ENCODE peak calls at places on chromosome 12, in ten cellular contexts. M is nephron progenitor cell, U is A549, A is breast epithelium, N is AG10803, E is AG04449, O is GM12865, C is progenitor cell of endocrine pancreas, Z is foreskin fibroblast, K is sigmoid colon. X is an unnamed sample.

GRCh38 chr12:124768462-124769165 is 95.0 kb downstream of the SCARB1 start:
- DNase-seq in Z (no peak), U (peak; percentile 44), C (no peak), E (no peak), K (no peak), A (no peak), N (no peak), M (no peak), O (no peak), X (no peak)

GRCh38 chr12:93020225-93020997 is 91.3 kb upstream of the EEA1 start:
- DNase-seq in O (no peak), N (no peak), Z (no peak), E (no peak), M (no peak), C (no peak), A (peak; percentile 22), K (no peak), U (no peak), X (no peak)

GRCh38 chr12:45234134-45234865 is 18.4 kb downstream of the ANO6 start:
- DNase-seq in Z (peak; percentile 98), A (peak; percentile 36), O (peak; percentile 40), K (peak; percentile 71), U (peak; percentile 91), C (no peak), E (peak; percentile 96), M (no peak), N (peak; percentile 98), X (peak; percentile 96)

GRCh38 chr12:25054783-25055144 is 105.9 kb upstream of the BCAT1 start:
- DNase-seq in N (no peak), A (no peak), C (no peak), M (no peak), U (no peak), O (peak; percentile 85), E (no peak), Z (peak; percentile 40), K (no peak), X (peak; percentile 56)

GRCh38 chr12:110256780-110257431 is 24.1 kb upstream of the ATP2A2 start:
- DNase-seq in C (no peak), U (peak; percentile 44), O (no peak), M (no peak), A (no peak), N (no peak), Z (no peak), K (peak; percentile 74), E (no peak), X (no peak)

GRCh38 chr12:95836630-95837239 is 22.0 kb upstream of the SNRPF start:
- DNase-seq in O (no peak), Z (peak; percentile 85), U (peak; percentile 83), N (peak; percentile 56), C (no peak), M (no peak), E (no peak), A (no peak), K (no peak), X (no peak)

GRCh38 chr12:101616027-101616494 is 21.3 kb downstream of the MYBPC1 start:
- DNase-seq in A (no peak), N (no peak), Z (peak; percentile 1), E (no peak), K (no peak), U (no peak), O (peak; percentile 27), M (no peak), C (no peak), X (peak; percentile 74)

GRCh38 chr12:49946086-49946485 is 4.5 kb upstream of the AQP2 start:
- DNase-seq in E (no peak), A (no peak), M (no peak), U (no peak), N (no peak), Z (no peak), K (no peak), O (no peak), C (no peak), X (no peak)

GRCh38 chr12:4353785-4354208 is 25.7 kb downstream of the FGF23 start:
- DNase-seq in A (no peak), Z (peak; percentile 38), U (peak; percentile 19), O (peak; percentile 12), N (no peak), M (peak; percentile 5), E (no peak), C (no peak), K (no peak), X (peak; percentile 16)

GRCh38 chr12:90301095-90301494 is 592.5 kb upstream of the ATP2B1 start:
- DNase-seq in N (no peak), A (no peak), C (no peak), M (no peak), K (no peak), Z (peak; percentile 4), E (no peak), O (no peak), U (no peak), X (no peak)

GRCh38 chr12:12070674-12071661 is at the start of gene BCL2L14:
- DNase-seq in M (no peak), A (no peak), C (no peak), N (peak; percentile 16), O (peak; percentile 67), E (no peak), U (no peak), K (no peak), Z (no peak), X (peak; percentile 14)
- TF ChIP-seq CTCF in M (no peak), A (peak; percentile 13), C (no peak), N (no peak), O (no peak), E (no peak), U (no peak), K (no peak), Z (no peak), X (no peak)

GRCh38 chr12:40044399-40044798 is 61.5 kb downstream of the SLC2A13 start:
- DNase-seq in N (no peak), A (no peak), K (no peak), Z (no peak), U (no peak), C (no peak), O (no peak), M (no peak), E (no peak), X (no peak)
- TF ChIP-seq CTCF in N (no peak), A (no peak), K (no peak), Z (no peak), U (no peak), C (no peak), O (no peak), M (no peak), E (no peak), X (no peak)

GRCh38 chr12:54214553-54215374 is 26.0 kb upstream of the SMUG1 start:
- DNase-seq in E (no peak), A (peak; percentile 66), M (peak; percentile 97), O (peak; percentile 95), U (peak; percentile 95), Z (peak; percentile 95), C (peak; percentile 81), N (peak; percentile 90), K (peak; percentile 88), X (peak; percentile 93)
- TF ChIP-seq CTCF in E (peak; percentile 99), A (peak; percentile 91), M (peak; percentile 100), O (peak; percentile 100), U (peak; percentile 100), Z (peak; percentile 97), C (peak; percentile 99), N (peak; percentile 93), K (peak; percentile 44), X (peak; percentile 99)

GRCh38 chr12:131980263-131980662 is 30.5 kb downstream of the EP400 start:
- DNase-seq in C (no peak), A (no peak), O (no peak), U (peak; percentile 54), M (no peak), K (no peak), Z (peak; percentile 29), E (no peak), N (no peak), X (peak; percentile 9)
- TF ChIP-seq CTCF in C (no peak), A (no peak), O (no peak), U (peak; percentile 34), M (no peak), K (no peak), Z (peak; percentile 20), E (no peak), N (no peak), X (peak; percentile 7)

GRCh38 chr12:31959051-31959700 is at the start of gene RESF1:
- DNase-seq in O (peak; percentile 96), C (peak; percentile 88), N (peak; percentile 80), E (no peak), K (peak; percentile 91), A (peak; percentile 82), M (peak; percentile 83), U (peak; percentile 93), Z (peak; percentile 96), X (peak; percentile 85)
- TF ChIP-seq CTCF in O (no peak), C (no peak), N (no peak), E (no peak), K (no peak), A (no peak), M (no peak), U (no peak), Z (no peak), X (no peak)

GRCh38 chr12:116759783-116760581 is 21.9 kb downstream of the RNFT2 start:
- DNase-seq in A (no peak), C (no peak), U (peak; percentile 32), N (no peak), Z (no peak), E (no peak), O (no peak), K (peak; percentile 41), M (peak; percentile 40), X (no peak)
- TF ChIP-seq CTCF in A (no peak), C (peak; percentile 13), U (no peak), N (no peak), Z (no peak), E (no peak), O (no peak), K (no peak), M (peak; percentile 34), X (no peak)

DNA sequence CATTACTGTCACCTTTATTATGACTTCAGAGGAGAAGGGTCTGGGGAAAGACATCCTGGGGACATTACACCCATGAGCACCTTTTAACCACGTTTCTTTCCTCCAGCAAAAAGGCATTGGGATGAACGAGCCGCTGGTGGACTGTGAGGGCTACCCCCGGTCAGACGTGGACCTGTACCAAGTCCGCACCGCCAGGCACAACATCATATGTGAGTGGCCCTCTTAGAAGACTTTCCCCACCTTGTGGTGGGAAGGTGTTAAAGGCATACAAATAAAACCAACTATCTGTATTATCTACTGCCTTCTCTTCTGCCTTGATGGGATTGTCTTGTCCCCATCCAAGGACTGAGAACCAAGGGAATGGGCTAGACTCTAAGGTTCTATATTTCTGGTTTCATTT is 6.0 kb downstream of the PSMD9 start:
- DNase-seq in K (peak; percentile 69), U (peak; percentile 72), Z (peak; percentile 64), E (no peak), A (no peak), O (peak; percentile 22), N (peak; percentile 48), M (peak; percentile 33), C (no peak), X (no peak)
- TF ChIP-seq CTCF in K (no peak), U (peak; percentile 37), Z (peak; percentile 25), E (peak; percentile 22), A (no peak), O (no peak), N (peak; percentile 36), M (peak; percentile 40), C (peak; percentile 49), X (no peak)

DNA sequence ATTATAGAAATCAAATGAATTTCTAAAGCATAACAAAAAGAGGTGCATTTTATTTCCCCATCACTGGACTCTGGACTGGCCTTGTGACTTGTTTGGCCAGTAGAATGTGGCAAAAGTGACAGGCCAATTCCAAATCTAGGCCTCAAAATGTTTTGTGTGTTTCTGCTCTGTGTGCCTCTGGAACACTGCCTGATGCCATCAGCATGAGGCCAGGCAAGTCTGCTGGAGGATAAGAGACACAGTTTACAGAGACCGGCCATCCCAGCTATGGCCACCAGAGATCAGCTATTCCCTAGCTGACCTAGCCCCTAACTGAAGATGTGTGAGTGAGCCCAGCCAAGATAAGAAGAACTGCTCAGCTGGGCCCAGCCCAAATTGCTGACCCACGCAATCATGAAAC is 32.9 kb downstream of the ASCL1 start:
- DNase-seq in E (no peak), K (no peak), O (no peak), M (no peak), N (no peak), Z (no peak), U (no peak), A (no peak), C (no peak), X (no peak)
- TF ChIP-seq CTCF in E (no peak), K (no peak), O (peak; percentile 2), M (no peak), N (no peak), Z (no peak), U (no peak), A (no peak), C (no peak), X (no peak)

X was measured in MCF 10A.